ENCODE peak calls at places on chromosomes 11 and 22, in eight cellular contexts. One of them, this sample, is unnamed.

GRCh38 chr22:19904881-19905618 is 36.5 kb upstream of the COMT start:
- DNase-seq in heart left ventricle: no peak
- DNase-seq in RWPE1: no peak
- DNase-seq in tibial artery: no peak
- DNase-seq in H9: no peak
- DNase-seq in upper lobe of right lung: no peak
- DNase-seq in Peyer's patch: no peak
- DNase-seq in body of pancreas: no peak
- DNase-seq in this sample: no peak

GRCh38 chr22:29369460-29369859 is 18.9 kb downstream of the AP1B1 start:
- DNase-seq in heart left ventricle: peak; percentile 67
- DNase-seq in RWPE1: no peak
- DNase-seq in tibial artery: peak; percentile 80
- DNase-seq in H9: peak; percentile 72
- DNase-seq in upper lobe of right lung: peak; percentile 72
- DNase-seq in Peyer's patch: peak; percentile 61
- DNase-seq in body of pancreas: peak; percentile 54
- DNase-seq in this sample: peak; percentile 65

GRCh38 chr22:27930246-27931060 is 11.4 kb upstream of the PITPNB start:
- DNase-seq in heart left ventricle: no peak
- DNase-seq in RWPE1: peak; percentile 64
- DNase-seq in tibial artery: no peak
- DNase-seq in H9: no peak
- DNase-seq in upper lobe of right lung: no peak
- DNase-seq in Peyer's patch: no peak
- DNase-seq in body of pancreas: no peak
- DNase-seq in this sample: no peak

GRCh38 chr11:116460156-116460965 is 312.4 kb downstream of the BUD13 start:
- DNase-seq in heart left ventricle: no peak
- DNase-seq in RWPE1: no peak
- DNase-seq in tibial artery: no peak
- DNase-seq in H9: no peak
- DNase-seq in upper lobe of right lung: no peak
- DNase-seq in Peyer's patch: no peak
- DNase-seq in body of pancreas: no peak
- DNase-seq in this sample: no peak

GRCh38 chr11:65651589-65652510 is 10.9 kb downstream of the RELA start:
- DNase-seq in heart left ventricle: no peak
- DNase-seq in RWPE1: peak; percentile 65
- DNase-seq in tibial artery: no peak
- DNase-seq in H9: no peak
- DNase-seq in upper lobe of right lung: peak; percentile 77
- DNase-seq in Peyer's patch: peak; percentile 77
- DNase-seq in body of pancreas: peak; percentile 69
- DNase-seq in this sample: peak; percentile 75

GRCh38 chr22:46734830-46735453 is 3.1 kb downstream of the CERK start:
- DNase-seq in heart left ventricle: peak; percentile 60
- DNase-seq in RWPE1: no peak
- DNase-seq in tibial artery: no peak
- DNase-seq in H9: no peak
- DNase-seq in upper lobe of right lung: peak; percentile 83
- DNase-seq in Peyer's patch: peak; percentile 91
- DNase-seq in body of pancreas: peak; percentile 53
- DNase-seq in this sample: peak; percentile 79

GRCh38 chr11:101127699-101128570 is 1.7 kb downstream of the PGR start:
- DNase-seq in heart left ventricle: peak; percentile 47
- DNase-seq in RWPE1: no peak
- DNase-seq in tibial artery: peak; percentile 85
- DNase-seq in H9: peak; percentile 64
- DNase-seq in upper lobe of right lung: peak; percentile 65
- DNase-seq in Peyer's patch: peak; percentile 43
- DNase-seq in body of pancreas: peak; percentile 13
- DNase-seq in this sample: peak; percentile 45

GRCh38 chr22:45804986-45805325 is 133.3 kb downstream of the ATXN10 start:
- DNase-seq in heart left ventricle: no peak
- DNase-seq in RWPE1: peak; percentile 81
- DNase-seq in tibial artery: no peak
- DNase-seq in H9: no peak
- DNase-seq in upper lobe of right lung: no peak
- DNase-seq in Peyer's patch: no peak
- DNase-seq in body of pancreas: no peak
- DNase-seq in this sample: no peak

GRCh38 chr11:88979641-88980040 is 86.1 kb downstream of the GRM5 start:
- DNase-seq in heart left ventricle: no peak
- DNase-seq in RWPE1: peak; percentile 4
- DNase-seq in tibial artery: no peak
- DNase-seq in H9: no peak
- DNase-seq in upper lobe of right lung: no peak
- DNase-seq in Peyer's patch: no peak
- DNase-seq in body of pancreas: no peak
- DNase-seq in this sample: no peak

GRCh38 chr22:44595841-44596341 is 97.9 kb upstream of the RTL6 start:
- DNase-seq in heart left ventricle: no peak
- DNase-seq in RWPE1: no peak
- DNase-seq in tibial artery: no peak
- DNase-seq in H9: no peak
- DNase-seq in upper lobe of right lung: no peak
- DNase-seq in Peyer's patch: no peak
- DNase-seq in body of pancreas: peak; percentile 34
- DNase-seq in this sample: no peak

GRCh38 chr11:78050964-78051831 is 12.5 kb upstream of the THRSP start:
- DNase-seq in heart left ventricle: no peak
- DNase-seq in RWPE1: no peak
- DNase-seq in tibial artery: no peak
- DNase-seq in H9: peak; percentile 50
- DNase-seq in upper lobe of right lung: no peak
- DNase-seq in Peyer's patch: no peak
- DNase-seq in body of pancreas: no peak
- DNase-seq in this sample: no peak

GRCh38 chr11:65321828-65322495 is 7.3 kb downstream of the CDC42EP2 start:
- DNase-seq in heart left ventricle: no peak
- DNase-seq in RWPE1: no peak
- DNase-seq in tibial artery: no peak
- DNase-seq in H9: no peak
- DNase-seq in upper lobe of right lung: no peak
- DNase-seq in Peyer's patch: no peak
- DNase-seq in body of pancreas: no peak
- DNase-seq in this sample: peak; percentile 34

GRCh38 chr11:105298174-105298573 is 158.6 kb upstream of the CARD18 start:
- DNase-seq in heart left ventricle: no peak
- DNase-seq in RWPE1: no peak
- DNase-seq in tibial artery: no peak
- DNase-seq in H9: no peak
- DNase-seq in upper lobe of right lung: no peak
- DNase-seq in Peyer's patch: no peak
- DNase-seq in body of pancreas: no peak
- DNase-seq in this sample: no peak

GRCh38 chr11:15258433-15259350 is 144.0 kb downstream of the INSC start:
- DNase-seq in heart left ventricle: no peak
- DNase-seq in RWPE1: peak; percentile 18
- DNase-seq in tibial artery: no peak
- DNase-seq in H9: no peak
- DNase-seq in upper lobe of right lung: no peak
- DNase-seq in Peyer's patch: no peak
- DNase-seq in body of pancreas: peak; percentile 39
- DNase-seq in this sample: no peak

GRCh38 chr11:72574534-72575460 is 99.4 kb downstream of the PDE2A start:
- DNase-seq in heart left ventricle: no peak
- DNase-seq in RWPE1: no peak
- DNase-seq in tibial artery: peak; percentile 45
- DNase-seq in H9: no peak
- DNase-seq in upper lobe of right lung: peak; percentile 46
- DNase-seq in Peyer's patch: peak; percentile 36
- DNase-seq in body of pancreas: no peak
- DNase-seq in this sample: no peak

GRCh38 chr22:43013355-43014061 is 1.4 kb downstream of the PACSIN2 start:
- DNase-seq in heart left ventricle: no peak
- DNase-seq in RWPE1: no peak
- DNase-seq in tibial artery: no peak
- DNase-seq in H9: no peak
- DNase-seq in upper lobe of right lung: no peak
- DNase-seq in Peyer's patch: no peak
- DNase-seq in body of pancreas: peak; percentile 47
- DNase-seq in this sample: no peak

GRCh38 chr11:15653191-15653590 is 538.5 kb downstream of the INSC start:
- DNase-seq in heart left ventricle: no peak
- DNase-seq in RWPE1: no peak
- DNase-seq in tibial artery: no peak
- DNase-seq in H9: no peak
- DNase-seq in upper lobe of right lung: no peak
- DNase-seq in Peyer's patch: no peak
- DNase-seq in body of pancreas: no peak
- DNase-seq in this sample: no peak

GRCh38 chr11:116697011-116697410 is 75.8 kb downstream of the BUD13 start:
- DNase-seq in heart left ventricle: no peak
- DNase-seq in RWPE1: peak; percentile 70
- DNase-seq in tibial artery: peak; percentile 15
- DNase-seq in H9: no peak
- DNase-seq in upper lobe of right lung: no peak
- DNase-seq in Peyer's patch: peak; percentile 40
- DNase-seq in body of pancreas: no peak
- DNase-seq in this sample: no peak

GRCh38 chr22:50627914-50628542 is at the start of gene ARSA:
- DNase-seq in heart left ventricle: peak; percentile 88
- DNase-seq in RWPE1: peak; percentile 75
- DNase-seq in tibial artery: peak; percentile 87
- DNase-seq in H9: peak; percentile 86
- DNase-seq in upper lobe of right lung: peak; percentile 92
- DNase-seq in Peyer's patch: peak; percentile 92
- DNase-seq in body of pancreas: peak; percentile 87
- DNase-seq in this sample: peak; percentile 92
- TF ChIP-seq CTCF in heart left ventricle: peak; percentile 59
- TF ChIP-seq CTCF in RWPE1: peak; percentile 56
- TF ChIP-seq CTCF in tibial artery: no peak
- TF ChIP-seq CTCF in H9: peak; percentile 50
- TF ChIP-seq CTCF in upper lobe of right lung: peak; percentile 31
- TF ChIP-seq CTCF in Peyer's patch: peak; percentile 41
- TF ChIP-seq CTCF in body of pancreas: peak; percentile 13
- TF ChIP-seq CTCF in this sample: peak; percentile 37

GRCh38 chr22:21816787-21817496 is 50.5 kb downstream of the MAPK1 start:
- DNase-seq in heart left ventricle: no peak
- DNase-seq in RWPE1: peak; percentile 68
- DNase-seq in tibial artery: no peak
- DNase-seq in H9: no peak
- DNase-seq in upper lobe of right lung: no peak
- DNase-seq in Peyer's patch: no peak
- DNase-seq in body of pancreas: no peak
- DNase-seq in this sample: no peak
- H3K27ac ChIP-seq in heart left ventricle: peak overlapping the region; percentile 40
- H3K27ac ChIP-seq in RWPE1: peak overlapping the region; percentile 93
- H3K27ac ChIP-seq in tibial artery: peak overlapping the region; percentile 57
- H3K27ac ChIP-seq in H9: no peak overlapping the region
- H3K27ac ChIP-seq in upper lobe of right lung: peak overlapping the region; percentile 87
- H3K27ac ChIP-seq in Peyer's patch: peak overlapping the region; percentile 75
- H3K27ac ChIP-seq in body of pancreas: peak overlapping the region; percentile 61
- H3K27ac ChIP-seq in this sample: peak overlapping the region; percentile 85

DNA sequence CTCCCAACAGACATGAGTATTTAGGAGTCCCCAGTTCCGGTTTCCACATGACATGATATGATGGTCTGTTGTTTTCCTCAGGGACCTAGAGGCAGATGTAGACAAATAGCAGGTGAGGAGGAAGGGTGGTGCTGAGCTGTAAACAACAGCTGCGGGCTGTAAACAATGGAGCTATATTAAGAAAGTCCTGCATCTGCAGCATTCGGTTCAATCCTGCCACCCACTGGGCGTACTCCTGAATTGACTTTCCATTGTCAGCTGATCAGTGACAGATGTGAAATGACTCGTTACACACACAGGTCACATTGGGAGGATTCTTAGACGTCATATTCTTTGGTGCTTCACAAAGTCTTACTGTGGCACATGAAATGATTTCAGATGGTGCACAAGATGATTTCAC is 26.8 kb upstream of the RAG1 start:
- DNase-seq in heart left ventricle: peak; percentile 40
- DNase-seq in RWPE1: no peak
- DNase-seq in tibial artery: no peak
- DNase-seq in H9: peak; percentile 64
- DNase-seq in upper lobe of right lung: no peak
- DNase-seq in Peyer's patch: peak; percentile 74
- DNase-seq in body of pancreas: peak; percentile 18
- DNase-seq in this sample: no peak
- TF ChIP-seq CTCF in heart left ventricle: peak; percentile 58
- TF ChIP-seq CTCF in RWPE1: no peak
- TF ChIP-seq CTCF in tibial artery: peak; percentile 14
- TF ChIP-seq CTCF in H9: peak; percentile 49
- TF ChIP-seq CTCF in upper lobe of right lung: peak; percentile 32
- TF ChIP-seq CTCF in Peyer's patch: peak; percentile 63
- TF ChIP-seq CTCF in body of pancreas: peak; percentile 41
- TF ChIP-seq CTCF in this sample: peak; percentile 40

GRCh38 chr11:2728663-2729332 is 29.0 kb upstream of the KCNQ1OT1 start:
- DNase-seq in heart left ventricle: no peak
- DNase-seq in RWPE1: no peak
- DNase-seq in tibial artery: no peak
- DNase-seq in H9: no peak
- DNase-seq in upper lobe of right lung: no peak
- DNase-seq in Peyer's patch: peak; percentile 54
- DNase-seq in body of pancreas: peak; percentile 70
- DNase-seq in this sample: no peak

GRCh38 chr11:2726964-2727363 is 27.2 kb upstream of the KCNQ1OT1 start:
- DNase-seq in heart left ventricle: no peak
- DNase-seq in RWPE1: no peak
- DNase-seq in tibial artery: no peak
- DNase-seq in H9: no peak
- DNase-seq in upper lobe of right lung: no peak
- DNase-seq in Peyer's patch: no peak
- DNase-seq in body of pancreas: no peak
- DNase-seq in this sample: no peak

GRCh38 chr11:2730323-2731284 is 30.8 kb upstream of the KCNQ1OT1 start:
- DNase-seq in heart left ventricle: no peak
- DNase-seq in RWPE1: no peak
- DNase-seq in tibial artery: no peak
- DNase-seq in H9: no peak
- DNase-seq in upper lobe of right lung: no peak
- DNase-seq in Peyer's patch: no peak
- DNase-seq in body of pancreas: peak; percentile 56
- DNase-seq in this sample: no peak

GRCh38 chr11:2729841-2730240 is 30.0 kb upstream of the KCNQ1OT1 start:
- DNase-seq in heart left ventricle: no peak
- DNase-seq in RWPE1: no peak
- DNase-seq in tibial artery: no peak
- DNase-seq in H9: no peak
- DNase-seq in upper lobe of right lung: no peak
- DNase-seq in Peyer's patch: no peak
- DNase-seq in body of pancreas: no peak
- DNase-seq in this sample: no peak

DNA sequence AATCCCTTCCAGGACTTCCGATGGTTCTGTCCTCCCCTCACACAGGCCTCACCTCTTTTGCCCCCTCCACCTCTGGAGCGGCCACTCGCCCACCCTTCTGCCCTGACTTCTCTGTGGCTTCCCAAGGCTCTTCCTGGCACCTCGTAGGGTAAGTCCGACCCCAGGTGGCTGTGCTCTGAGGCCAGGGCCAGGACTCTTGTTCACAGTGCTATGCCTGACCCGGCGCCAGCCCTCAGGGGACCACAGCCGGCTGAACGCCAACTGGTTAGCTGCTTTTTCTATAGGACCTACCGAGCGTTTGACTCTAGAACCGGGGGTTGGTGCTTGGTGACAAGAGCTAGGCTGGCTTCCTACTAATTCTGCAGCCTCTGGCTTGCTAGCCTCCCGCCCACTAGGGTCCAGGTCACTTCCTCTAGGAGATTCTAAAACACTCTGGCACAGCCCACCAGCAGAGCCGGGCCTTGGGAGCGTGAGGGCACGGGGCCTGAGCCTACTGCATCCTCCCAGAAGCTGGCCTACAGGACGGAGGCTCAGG is 28.4 kb upstream of the KCNQ1OT1 start:
- DNase-seq in heart left ventricle: no peak
- DNase-seq in RWPE1: no peak
- DNase-seq in tibial artery: no peak
- DNase-seq in H9: no peak
- DNase-seq in upper lobe of right lung: no peak
- DNase-seq in Peyer's patch: no peak
- DNase-seq in body of pancreas: no peak
- DNase-seq in this sample: no peak
- H3K27ac ChIP-seq in heart left ventricle: no peak overlapping the region
- H3K27ac ChIP-seq in RWPE1: no peak overlapping the region
- H3K27ac ChIP-seq in tibial artery: no peak overlapping the region
- H3K27ac ChIP-seq in H9: no peak overlapping the region
- H3K27ac ChIP-seq in upper lobe of right lung: no peak overlapping the region
- H3K27ac ChIP-seq in Peyer's patch: peak overlapping the region; percentile 25
- H3K27ac ChIP-seq in body of pancreas: peak overlapping the region; percentile 80
- H3K27ac ChIP-seq in this sample: no peak overlapping the region